ENCODE peak calls at places on chromosomes 12 and 14, in four cellular contexts. W is RPMI8226, C is DMS153, E is activated gamma-delta T cell treated with Interleukin-2 at 50 U/mL for 16 hours. U is an unnamed sample.

GRCh38 chr14:59438148-59438766 is 26.9 kb downstream of the GPR135 start:
- DNase-seq in W (no peak), C (no peak), E (no peak), U (no peak)

GRCh38 chr14:63179383-63179782 is 24.9 kb upstream of the RHOJ start:
- DNase-seq in C (no peak), W (no peak), E (no peak), U (no peak)

GRCh38 chr14:78595797-78596196 is 425.6 kb downstream of the NRXN3 start:
- DNase-seq in W (no peak), E (no peak), C (peak), U (no peak)

GRCh38 chr14:22837059-22837749 is 819 bp downstream of the MMP14 start:
- DNase-seq in C (no peak), E (no peak), W (no peak), U (peak)

GRCh38 chr14:23539209-23539866 is 12.2 kb downstream of the ZFHX2 start:
- DNase-seq in W (peak), E (no peak), C (peak), U (no peak)

GRCh38 chr14:91343051-91343450 is 74.6 kb downstream of the CCDC88C start:
- DNase-seq in C (no peak), E (no peak), W (no peak), U (no peak)

GRCh38 chr12:132602578-132603239 is 7.7 kb downstream of the LRCOL1 start:
- DNase-seq in W (no peak), C (peak), E (no peak), U (no peak)

GRCh38 chr12:125135906-125136305 is 70.7 kb downstream of the AACS start:
- DNase-seq in E (no peak), W (no peak), C (no peak), U (no peak)

GRCh38 chr12:95763809-95764253 is 26.7 kb downstream of the NTN4 start:
- DNase-seq in E (no peak), C (peak), W (no peak), U (peak)

GRCh38 chr14:29518335-29518734 is 409.3 kb downstream of the PRKD1 start:
- DNase-seq in C (no peak), E (no peak), W (no peak), U (no peak)

GRCh38 chr12:106753526-106753925 is 21.0 kb upstream of the RIC8B start:
- DNase-seq in C (no peak), W (peak), E (peak), U (no peak)

GRCh38 chr14:51849095-51849494 is 11.3 kb upstream of the GNG2 start:
- DNase-seq in C (no peak), E (peak), W (no peak), U (no peak)

GRCh38 chr14:74980746-74981661 is 21.7 kb upstream of the EIF2B2 start:
- DNase-seq in E (no peak), W (peak), C (no peak), U (peak)

GRCh38 chr14:56268653-56269052 is 150.4 kb downstream of the PELI2 start:
- DNase-seq in C (no peak), W (no peak), E (no peak), U (no peak)

GRCh38 chr12:51900323-51900889 is 6.9 kb upstream of the ACVRL1 start:
- DNase-seq in W (no peak), E (no peak), C (no peak), U (no peak)

GRCh38 chr12:26017484-26018211 is 59.2 kb downstream of the RASSF8 start:
- DNase-seq in C (no peak), E (no peak), W (peak), U (no peak)